ENCODE peak calls at places on chromosome 15, in five cellular contexts. P is mesenchymal stem cell, R is H1, T is H9, G is IMR-90. M is an unnamed sample.

GRCh38 chr15:43105077-43105769 is 615 bp downstream of the UBR1 start:
- DNase-seq in G (peak), R (no peak), P (no peak), T (no peak), M (no peak)

GRCh38 chr15:82139823-82140268 is 94.0 kb upstream of the MEX3B start:
- DNase-seq in T (no peak), P (peak), R (no peak), G (peak), M (peak)

GRCh38 chr15:50828610-50829206 is 63.2 kb upstream of the SPPL2A start:
- DNase-seq in T (no peak), P (peak), G (peak), R (no peak), M (peak)

GRCh38 chr15:85335193-85335939 is 45.0 kb upstream of the AKAP13 start:
- DNase-seq in R (no peak), G (no peak), P (peak), T (no peak), M (no peak)

GRCh38 chr15:23596736-23597135 is 31.3 kb downstream of the MKRN3 start:
- DNase-seq in T (no peak), P (no peak), G (no peak), R (no peak), M (no peak)

GRCh38 chr15:59420108-59420507 is 17.9 kb upstream of the FAM81A start:
- DNase-seq in G (no peak), P (no peak), R (no peak), T (no peak), M (no peak)

GRCh38 chr15:79412429-79412828 is 19.7 kb upstream of the MINAR1 start:
- DNase-seq in T (no peak), G (no peak), R (no peak), P (no peak), M (no peak)

GRCh38 chr15:29331669-29332068 is 62.0 kb upstream of the NSMCE3 start:
- DNase-seq in R (no peak), G (no peak), P (no peak), T (no peak), M (no peak)

GRCh38 chr15:66483131-66483566 is 14.4 kb downstream of the SNAPC5 start:
- DNase-seq in T (no peak), G (peak), P (peak), R (no peak), M (no peak)

GRCh38 chr15:31474059-31474868 is 147.6 kb downstream of the KLF13 start:
- DNase-seq in T (peak), G (no peak), P (no peak), R (no peak), M (no peak)

GRCh38 chr15:24858737-24859601 is 95.8 kb upstream of the SNRPN start:
- DNase-seq in P (peak), G (peak), R (no peak), T (peak), M (peak)

GRCh38 chr15:65060641-65061397 is 7.0 kb downstream of the RASL12 start:
- DNase-seq in T (no peak), P (no peak), R (no peak), G (no peak), M (no peak)

GRCh38 chr15:88661766-88662556 is 23.1 kb downstream of the ISG20 start:
- DNase-seq in R (no peak), P (no peak), T (no peak), G (peak), M (no peak)

GRCh38 chr15:38536201-38536676 is 28.4 kb downstream of the RASGRP1 start:
- DNase-seq in T (no peak), R (no peak), G (peak), P (peak), M (no peak)

GRCh38 chr15:96327155-96327741 is 3.3 kb upstream of the NR2F2 start:
- DNase-seq in P (peak), G (peak), T (peak), R (no peak), M (no peak)

GRCh38 chr15:67776600-67776999 is 48.7 kb upstream of the SKOR1 start:
- DNase-seq in T (no peak), P (no peak), G (peak), R (no peak), M (no peak)

GRCh38 chr15:39746176-39746575 is 36.5 kb downstream of the FSIP1 start:
- DNase-seq in R (no peak), P (peak), G (peak), T (no peak), M (no peak)

GRCh38 chr15:58119016-58119415 is 19.2 kb upstream of the AQP9 start:
- DNase-seq in R (no peak), P (no peak), T (no peak), G (no peak), M (no peak)

GRCh38 chr15:69154684-69155083 is 5.8 kb upstream of the GLCE start:
- DNase-seq in T (no peak), G (peak), P (peak), R (no peak), M (no peak)

GRCh38 chr15:45333550-45333949 is 44.8 kb downstream of the GATM start:
- DNase-seq in T (no peak), G (peak), P (peak), R (no peak), M (no peak)

GRCh38 chr15:66085128-66085527 is 168.4 kb downstream of the MEGF11 start:
- DNase-seq in T (peak), R (no peak), P (no peak), G (no peak), M (no peak)

GRCh38 chr15:88431441-88431840 is 35.7 kb downstream of the MRPL46 start:
- DNase-seq in P (no peak), T (peak), G (no peak), R (no peak), M (no peak)

GRCh38 chr15:27486676-27487290 is 515.8 kb downstream of the GABRG3 start:
- DNase-seq in R (no peak), T (no peak), P (no peak), G (no peak), M (no peak)

GRCh38 chr15:95793226-95793625 is 537.3 kb upstream of the NR2F2 start:
- DNase-seq in T (no peak), R (no peak), G (no peak), P (no peak), M (no peak)

GRCh38 chr15:82106671-82107070 is 60.9 kb upstream of the MEX3B start:
- DNase-seq in G (no peak), P (no peak), R (no peak), T (no peak), M (no peak)

GRCh38 chr15:39135989-39136388 is 444.9 kb upstream of the THBS1 start:
- DNase-seq in G (peak), T (no peak), R (no peak), P (peak), M (no peak)

GRCh38 chr15:52559583-52559982 is 9.2 kb downstream of the ARPP19 start:
- DNase-seq in P (no peak), G (peak), R (no peak), T (no peak), M (no peak)

GRCh38 chr15:52557242-52557641 is 11.6 kb downstream of the ARPP19 start:
- DNase-seq in R (no peak), T (no peak), G (peak), P (no peak), M (no peak)

GRCh38 chr15:52556524-52556923 is 12.3 kb downstream of the ARPP19 start:
- DNase-seq in G (no peak), R (no peak), T (no peak), P (no peak), M (no peak)

GRCh38 chr15:52559022-52559421 is 9.8 kb downstream of the ARPP19 start:
- DNase-seq in G (no peak), T (no peak), P (no peak), R (no peak), M (no peak)

DNA sequence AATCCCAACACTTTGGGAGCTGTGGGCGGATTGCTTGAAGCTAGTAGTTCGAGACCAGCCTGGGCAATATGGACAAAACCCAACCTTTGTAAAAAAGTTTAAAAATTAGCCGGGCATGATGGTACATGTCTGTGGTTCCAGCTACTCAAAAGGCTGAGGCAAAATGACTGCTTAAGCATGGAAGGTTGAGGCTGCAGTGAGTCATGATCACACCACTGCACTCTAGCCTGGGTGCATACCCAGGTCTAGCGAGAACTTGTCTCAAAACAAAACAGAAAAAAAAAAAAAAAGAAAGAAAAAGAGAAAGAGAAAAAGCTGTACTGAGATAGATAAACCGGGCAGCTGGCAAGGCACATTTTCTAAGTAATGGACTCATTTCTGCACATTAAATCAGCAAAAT is 10.6 kb downstream of the ARPP19 start:
- DNase-seq in G (peak), R (no peak), P (peak), T (no peak), M (no peak)
- H2AFZ ChIP-seq in G (no peak), R (no peak), P (no peak), T (no peak), M (no peak)

GRCh38 chr15:74776851-74777768 is 4.8 kb upstream of the CSK start:
- DNase-seq in R (no peak), P (peak), G (no peak), T (peak), M (no peak)

GRCh38 chr15:74773731-74774252 is 8.1 kb upstream of the CSK start:
- DNase-seq in G (no peak), T (no peak), P (no peak), R (no peak), M (no peak)

GRCh38 chr15:74775132-74775562 is 6.7 kb upstream of the CSK start:
- DNase-seq in T (no peak), P (no peak), G (no peak), R (no peak), M (no peak)

GRCh38 chr15:74777769-74778598 is 3.9 kb upstream of the CSK start:
- DNase-seq in R (no peak), G (no peak), T (no peak), P (no peak), M (no peak)

DNA sequence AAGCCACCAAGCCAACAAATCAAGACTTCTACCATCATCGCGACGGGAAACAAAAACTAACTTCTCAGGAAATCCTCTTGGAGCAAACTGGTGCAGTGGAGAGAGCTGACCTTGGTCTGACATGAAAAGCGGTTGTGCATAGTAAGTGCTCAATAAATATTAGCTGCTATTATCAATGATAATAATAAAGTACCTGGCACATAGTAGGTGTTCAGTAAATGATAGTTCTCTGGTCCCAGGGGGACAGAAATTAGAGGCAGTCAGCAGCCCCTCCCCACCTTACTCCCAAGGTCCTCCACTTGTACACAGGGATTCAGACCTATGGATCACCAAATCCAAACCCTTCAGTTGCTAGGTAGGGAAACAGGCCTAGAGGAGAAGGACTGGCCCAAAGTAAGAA is 6.0 kb upstream of the CSK start:
- DNase-seq in R (no peak), G (no peak), P (no peak), T (no peak), M (no peak)
- H3K9ac ChIP-seq in R (no peak), G (no peak), P (no peak), T (no peak), M (no peak)

GRCh38 chr15:41955807-41956525 is 16.4 kb downstream of the EHD4 start:
- DNase-seq in R (no peak), T (peak), G (no peak), P (no peak), M (no peak)

GRCh38 chr15:41954036-41954435 is 18.3 kb downstream of the EHD4 start:
- DNase-seq in G (no peak), R (no peak), T (no peak), P (no peak), M (no peak)

GRCh38 chr15:41958002-41958420 is 14.3 kb downstream of the EHD4 start:
- DNase-seq in R (no peak), T (no peak), G (no peak), P (no peak), M (no peak)

GRCh38 chr15:41955100-41955499 is 17.3 kb downstream of the EHD4 start:
- DNase-seq in R (no peak), T (no peak), G (no peak), P (no peak), M (no peak)

GRCh38 chr15:41957021-41957897 is 15.1 kb downstream of the EHD4 start:
- DNase-seq in R (no peak), T (no peak), G (peak), P (peak), M (no peak)
- H3K18ac ChIP-seq in R (no peak), T (no peak), G (no peak), P (peak), M (no peak)

GRCh38 chr15:46735115-46735514 is 982.2 kb upstream of the SEMA6D start:
- DNase-seq in R (no peak), G (no peak), T (no peak), P (no peak), M (no peak)
- H2AFZ ChIP-seq in R (no peak), G (no peak), T (peak), P (no peak), M (no peak)

GRCh38 chr15:52093167-52093538 is 19.4 kb downstream of the BCL2L10 start:
- DNase-seq in G (no peak), T (no peak), R (no peak), P (no peak), M (no peak)
- H3K9ac ChIP-seq in G (no peak), T (no peak), R (no peak), P (peak), M (no peak)

DNA sequence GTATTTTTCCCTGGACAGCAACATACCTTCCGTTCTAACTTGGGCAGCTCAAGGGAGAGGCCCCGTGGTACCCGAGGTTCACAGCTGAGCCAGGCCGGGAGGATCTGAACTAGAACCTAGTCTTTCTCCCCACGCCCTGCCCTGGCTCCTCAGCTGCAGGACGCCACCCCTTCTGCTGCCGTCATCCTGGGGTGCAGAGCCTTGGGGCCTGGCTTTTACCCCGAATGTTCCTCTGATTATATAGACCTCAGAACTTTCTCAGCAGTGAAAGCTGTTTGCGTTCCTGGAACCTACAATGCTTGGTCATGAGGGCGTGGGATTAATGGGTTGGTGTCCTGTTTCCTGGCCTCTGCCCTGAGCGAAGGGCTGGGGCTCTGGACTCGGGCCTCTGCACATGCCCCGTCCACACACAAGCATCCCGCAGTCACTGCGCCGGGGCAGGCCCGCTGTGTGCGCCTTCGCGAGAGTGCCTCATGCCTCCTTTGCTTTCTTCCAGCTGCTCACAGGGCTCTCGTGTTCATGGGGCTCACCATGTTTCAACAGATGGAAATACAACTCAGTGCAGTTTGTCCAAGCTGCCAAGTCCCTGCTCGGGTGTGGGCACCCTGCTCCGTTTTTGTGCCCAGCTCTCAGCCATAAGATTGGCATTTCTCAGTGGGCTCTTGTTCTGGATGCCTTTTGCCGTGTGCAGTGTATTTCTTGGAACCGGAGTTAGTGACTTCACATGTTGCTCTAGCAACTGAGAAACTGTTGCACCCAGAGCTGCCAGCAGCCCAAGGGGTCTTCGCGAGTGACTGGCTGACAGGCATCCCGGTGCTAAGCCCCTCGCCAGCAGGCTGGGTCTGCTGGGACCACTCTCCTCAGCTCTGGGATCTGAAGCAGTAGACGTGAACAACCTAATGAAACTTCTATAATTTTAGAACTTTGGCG is 20.4 kb downstream of the SYNM start:
- DNase-seq in T (no peak), R (no peak), G (no peak), P (no peak), M (no peak)
- H3K18ac ChIP-seq in T (no peak), R (no peak), G (no peak), P (peak), M (peak)

GRCh38 chr15:62453979-62454378 is 288.9 kb upstream of the C2CD4B start:
- DNase-seq in T (no peak), R (no peak), P (peak), G (peak), M (no peak)
- H2AFZ ChIP-seq in T (no peak), R (no peak), P (no peak), G (peak), M (no peak)

DNA sequence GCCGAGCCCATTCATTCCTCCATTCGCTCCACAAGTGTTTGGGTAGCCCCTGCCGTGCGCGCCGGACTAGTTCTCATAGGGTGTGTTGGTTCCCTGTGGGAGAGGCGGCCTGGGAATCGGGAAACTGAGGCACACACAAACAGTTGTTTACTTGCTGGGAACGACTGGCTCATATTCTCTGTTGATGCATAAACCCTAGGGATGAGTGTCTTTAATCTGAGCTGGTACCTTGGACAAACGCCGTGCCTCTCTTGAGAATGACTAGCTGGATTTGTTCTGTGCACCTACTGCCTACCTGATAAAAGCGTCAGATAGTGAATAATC is 737 bp downstream of the DNAJA4 start:
- DNase-seq in G (no peak), T (no peak), R (no peak), P (no peak), M (no peak)
- H3K9ac ChIP-seq in G (no peak), T (no peak), R (no peak), P (peak), M (no peak)

DNA sequence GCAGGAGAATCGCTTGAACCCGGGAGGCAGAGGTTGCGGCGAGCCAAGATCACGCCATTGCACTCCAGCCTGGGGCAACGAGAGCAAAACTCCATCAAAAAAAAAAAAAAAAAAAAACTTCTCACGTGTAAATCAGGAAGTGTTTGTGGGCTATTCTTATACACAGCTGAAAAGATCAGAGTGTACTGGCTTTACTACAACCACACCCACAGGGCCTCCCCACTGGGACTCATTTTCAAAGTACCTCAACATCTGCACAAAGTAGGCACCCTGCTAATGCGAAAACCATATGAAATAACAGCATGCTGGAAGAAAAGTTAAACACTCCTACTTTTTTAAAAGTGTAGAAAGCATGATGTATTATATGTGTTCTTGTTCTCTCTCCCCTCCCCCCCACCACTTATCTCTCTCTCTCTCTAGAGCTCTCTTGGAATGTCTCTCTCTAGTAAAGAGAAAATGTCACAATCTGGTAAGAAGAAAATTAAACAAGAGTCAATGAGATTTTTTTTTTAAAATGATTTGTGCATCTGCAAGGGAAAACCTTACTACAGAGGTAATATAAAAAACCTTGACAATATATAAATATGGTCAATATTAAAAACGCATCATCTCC is 11.1 kb downstream of the UACA start:
- DNase-seq in R (no peak), P (peak), T (no peak), G (no peak), M (no peak)
- H3K18ac ChIP-seq in R (no peak), P (no peak), T (no peak), G (no peak), M (no peak)

DNA sequence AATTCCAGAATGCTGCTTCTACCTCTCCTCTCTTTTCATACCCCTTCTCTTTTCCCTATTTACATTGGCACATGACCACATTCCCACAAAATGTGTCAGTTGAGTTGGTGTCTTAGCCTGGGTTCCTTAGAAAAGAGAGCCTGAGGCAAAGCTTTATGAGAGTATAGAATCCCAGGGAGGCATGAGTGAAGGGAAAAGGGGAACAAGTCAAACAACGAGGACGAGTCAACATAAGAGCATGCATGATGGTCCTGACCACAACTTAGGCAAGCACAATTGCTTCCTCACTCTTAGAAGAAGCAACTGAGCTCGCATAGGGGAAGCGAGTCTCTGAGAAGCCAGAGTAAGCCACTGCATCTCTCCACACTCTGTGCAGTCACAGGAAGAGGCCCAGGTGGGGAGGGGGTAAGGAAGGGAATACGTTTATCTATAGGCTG is 15.4 kb upstream of the ZNF774 start:
- DNase-seq in R (no peak), P (peak), G (peak), T (no peak), M (no peak)
- H2AFZ ChIP-seq in R (peak), P (no peak), G (peak), T (no peak), M (no peak)

M was measured in neuronal stem cell.